ENCODE peak calls at places on chromosome 6, in six cellular contexts. Z is fibroblast of lung, E is heart right ventricle, K is cardiac muscle cell, U is suprapubic skin, G is foreskin fibroblast. O is an unnamed sample.

GRCh38 chr6:98929498-98930060 is 18.2 kb downstream of the FBXL4 start:
- DNase-seq in K (no peak), U (no peak), E (no peak), Z (no peak), G (peak; percentile 55), O (no peak)

GRCh38 chr6:134724653-134725340 is 225.1 kb downstream of the ALDH8A1 start:
- DNase-seq in K (no peak), Z (peak; percentile 83), G (peak; percentile 50), U (no peak), E (peak; percentile 37), O (no peak)

GRCh38 chr6:703562-703961 is 10.6 kb upstream of the EXOC2 start:
- DNase-seq in U (no peak), K (no peak), E (no peak), Z (no peak), G (no peak), O (no peak)

GRCh38 chr6:134436950-134437349 is 119.0 kb upstream of the SGK1 start:
- DNase-seq in K (peak; percentile 55), E (no peak), G (peak; percentile 56), U (no peak), Z (peak; percentile 77), O (no peak)

GRCh38 chr6:114997813-114998292 is 655.0 kb upstream of the HS3ST5 start:
- DNase-seq in Z (no peak), G (no peak), K (no peak), U (no peak), E (no peak), O (no peak)

GRCh38 chr6:154624038-154624599 is 109.1 kb upstream of the SCAF8 start:
- DNase-seq in G (no peak), E (no peak), U (no peak), Z (no peak), K (no peak), O (no peak)

GRCh38 chr6:142728910-142729481 is 216.0 kb downstream of the HIVEP2 start:
- DNase-seq in U (no peak), E (no peak), G (peak; percentile 52), K (peak; percentile 90), Z (peak; percentile 20), O (no peak)

GRCh38 chr6:1552296-1552761 is 57.4 kb upstream of the FOXC1 start:
- DNase-seq in K (peak; percentile 47), U (no peak), Z (peak; percentile 55), E (no peak), G (peak; percentile 61), O (peak; percentile 72)

GRCh38 chr6:118400582-118400981 is 147.5 kb upstream of the PLN start:
- DNase-seq in G (peak; percentile 17), E (no peak), U (no peak), Z (peak; percentile 29), K (peak; percentile 1), O (no peak)

GRCh38 chr6:1202201-1202600 is 109.7 kb upstream of the FOXQ1 start:
- DNase-seq in E (no peak), Z (no peak), G (no peak), K (no peak), U (no peak), O (no peak)

GRCh38 chr6:34068462-34069044 is 77.3 kb downstream of the GRM4 start:
- DNase-seq in E (no peak), K (no peak), G (no peak), U (no peak), Z (no peak), O (no peak)

GRCh38 chr6:72386324-72386723 is 235.5 kb upstream of the KCNQ5 start:
- DNase-seq in Z (peak; percentile 18), E (no peak), K (peak; percentile 78), U (no peak), G (no peak), O (no peak)

GRCh38 chr6:4809999-4810918 is 34.1 kb downstream of the CDYL start:
- DNase-seq in G (peak; percentile 79), Z (peak; percentile 67), K (peak; percentile 43), U (no peak), E (no peak), O (no peak)

GRCh38 chr6:4780360-4780812 is 4.2 kb downstream of the CDYL start:
- DNase-seq in Z (peak; percentile 43), K (peak; percentile 54), U (no peak), G (peak; percentile 55), E (no peak), O (no peak)

GRCh38 chr6:16402501-16402900 is 164.1 kb downstream of the GMPR start:
- DNase-seq in E (no peak), Z (no peak), U (no peak), G (peak; percentile 74), K (peak; percentile 29), O (no peak)

GRCh38 chr6:122719176-122719575 is 60.3 kb upstream of the FABP7 start:
- DNase-seq in U (no peak), K (no peak), E (no peak), Z (no peak), G (no peak), O (no peak)

GRCh38 chr6:168093071-168093505 is 14.1 kb upstream of the FRMD1 start:
- DNase-seq in Z (no peak), U (no peak), K (no peak), G (no peak), E (no peak), O (no peak)

DNA sequence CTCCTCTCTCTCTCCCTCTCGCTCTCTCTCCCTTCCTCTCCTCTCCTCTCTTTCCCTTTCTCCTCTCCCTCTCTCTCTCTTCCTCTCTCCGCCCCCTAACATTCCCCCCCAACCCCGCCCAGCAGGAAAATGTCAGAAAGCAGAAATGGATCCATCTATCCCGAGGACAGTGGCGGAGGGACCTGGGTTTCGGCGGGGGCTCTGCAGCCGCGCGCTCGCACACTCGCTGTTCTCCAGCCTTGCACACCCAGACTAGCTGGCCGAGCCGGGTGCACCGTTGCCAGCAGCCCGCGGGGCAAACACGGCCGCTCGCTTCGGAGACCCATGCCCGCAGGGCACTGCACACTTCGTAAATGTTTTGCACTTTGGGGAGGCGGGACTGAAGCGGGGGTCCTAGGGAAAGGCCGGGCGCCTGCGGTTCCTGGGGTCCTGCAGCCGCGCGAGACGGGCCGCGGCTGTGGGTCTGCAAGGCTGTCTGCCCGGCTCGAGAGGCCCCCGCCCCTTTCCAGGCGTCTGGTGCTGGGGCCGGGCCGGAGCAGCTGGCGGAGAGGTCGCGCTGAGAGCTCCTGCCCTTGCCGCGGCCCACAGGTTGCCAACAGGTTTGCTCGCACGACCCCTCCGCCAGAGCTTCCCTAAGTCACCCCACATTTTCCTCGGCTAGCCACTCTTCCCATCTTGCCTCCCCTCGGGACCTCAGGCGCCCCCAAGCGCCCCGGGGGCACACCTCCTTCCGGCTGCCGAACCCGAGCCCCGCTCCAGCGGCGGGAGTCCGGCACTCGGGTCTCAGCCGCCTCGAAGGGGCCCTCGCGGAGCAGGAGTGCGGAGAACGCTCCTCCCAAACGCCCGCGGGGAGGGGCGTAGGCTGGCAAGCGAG is 818 bp upstream of the MDGA1 start:
- DNase-seq in U (peak; percentile 83), K (peak; percentile 56), E (peak; percentile 24), Z (peak; percentile 53), G (peak; percentile 64), O (peak; percentile 76)
- TF ChIP-seq CTCF in U (no peak), K (no peak), E (no peak), Z (no peak), G (no peak), O (peak; percentile 1)

DNA sequence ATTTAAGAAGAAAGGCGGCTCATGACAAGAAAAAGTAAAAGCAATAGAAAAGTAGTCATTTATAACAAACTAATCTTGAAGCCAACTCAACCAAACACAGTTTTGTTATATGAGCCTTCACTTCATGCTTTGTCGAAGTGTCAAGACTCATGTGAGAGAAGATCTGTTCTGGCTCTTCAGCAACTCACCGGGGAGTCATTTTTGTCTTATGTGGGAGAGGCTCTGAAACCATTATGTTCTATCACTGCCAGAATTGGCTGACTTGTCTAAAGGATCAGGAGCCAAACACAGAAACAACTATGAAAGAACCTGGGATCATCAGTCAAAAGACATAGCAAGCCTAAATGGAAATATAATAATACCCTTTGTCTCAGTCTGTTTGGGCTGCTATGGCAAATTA is 105.2 kb downstream of the CDK19 start:
- DNase-seq in Z (no peak), E (no peak), U (no peak), K (no peak), G (no peak), O (no peak)
- TF ChIP-seq CTCF in Z (no peak), E (no peak), U (no peak), K (no peak), G (no peak), O (no peak)

DNA sequence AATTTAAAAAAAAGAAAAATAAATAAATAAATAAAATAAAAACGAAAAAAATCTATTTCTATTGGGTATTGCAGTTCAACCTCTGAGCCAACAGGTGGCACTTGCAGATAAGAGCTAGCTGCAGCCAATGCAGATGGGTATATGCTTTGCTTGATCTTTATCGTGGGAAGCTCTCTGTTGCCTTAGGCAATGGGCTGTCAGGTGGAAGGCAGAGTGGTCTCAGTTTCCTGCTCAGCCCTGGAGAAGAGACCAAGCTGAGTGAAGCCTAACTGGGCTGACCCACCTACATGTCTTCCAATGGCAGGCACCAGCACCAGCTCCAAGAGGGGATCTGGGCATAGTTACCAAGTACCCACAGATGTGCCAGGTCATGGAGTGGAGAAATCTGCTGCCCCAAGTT is 95.0 kb downstream of the AK9 start:
- DNase-seq in E (no peak), Z (peak; percentile 33), U (no peak), K (peak; percentile 27), G (peak; percentile 68), O (peak; percentile 43)
- TF ChIP-seq CTCF in E (peak; percentile 6), Z (peak; percentile 30), U (no peak), K (peak; percentile 35), G (peak; percentile 42), O (peak; percentile 54)

GRCh38 chr6:82738773-82739172 is 326.9 kb downstream of the UBE3D start:
- DNase-seq in G (no peak), Z (no peak), U (no peak), K (no peak), E (no peak), O (no peak)
- TF ChIP-seq CTCF in G (no peak), Z (no peak), U (no peak), K (no peak), E (no peak), O (no peak)

DNA sequence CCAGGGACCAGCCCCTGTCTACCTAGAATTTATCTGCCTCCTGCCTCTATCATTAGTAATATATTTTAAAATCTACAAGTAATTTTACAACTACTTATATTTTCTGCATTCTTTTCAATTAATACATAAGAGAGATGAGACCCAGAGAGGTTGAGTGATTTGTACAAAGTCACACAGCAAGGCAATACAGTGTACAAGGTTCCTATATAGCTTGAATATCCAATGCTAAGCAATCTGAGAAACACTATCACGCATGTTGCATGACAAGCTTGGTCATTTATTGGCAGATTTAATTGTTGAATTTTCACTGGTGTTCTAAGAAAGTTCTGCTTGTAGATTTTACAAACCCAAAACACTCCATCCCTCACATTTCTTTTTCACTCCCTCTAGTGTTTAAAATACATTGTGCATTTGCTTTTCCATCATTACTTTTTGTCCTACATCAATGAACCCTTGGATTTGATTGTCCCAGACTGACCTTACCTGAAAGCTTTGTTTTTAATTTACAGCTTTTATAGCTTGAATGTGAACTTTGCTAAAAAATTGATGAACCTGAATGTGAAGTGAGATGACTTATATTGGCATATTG is 520.9 kb upstream of the CITED2 start:
- DNase-seq in E (no peak), U (no peak), Z (no peak), K (peak; percentile 25), G (peak; percentile 3), O (no peak)
- TF ChIP-seq CTCF in E (peak; percentile 33), U (no peak), Z (no peak), K (no peak), G (no peak), O (no peak)

DNA sequence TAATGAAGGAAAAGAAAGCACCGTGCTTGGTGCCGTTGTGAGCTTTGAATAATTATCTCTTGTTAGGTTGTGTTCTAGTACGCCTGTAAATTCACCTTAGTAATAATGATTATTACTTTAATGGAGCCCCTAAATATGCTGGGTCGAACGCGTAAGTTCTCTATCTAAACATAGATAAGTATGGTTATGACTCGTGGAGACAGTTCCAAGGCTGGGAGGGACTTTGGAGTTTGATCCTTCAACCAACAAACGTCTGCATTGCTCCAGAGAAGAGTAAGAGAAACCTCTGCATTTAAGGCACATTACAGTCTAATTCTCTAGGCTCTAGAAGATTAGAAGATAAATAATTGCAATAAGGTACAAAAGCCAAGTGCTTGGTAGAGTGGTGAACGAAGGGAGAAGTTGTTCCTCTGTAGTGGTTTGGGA is 514 bp downstream of the ACOT13 start:
- DNase-seq in G (peak; percentile 58), U (no peak), E (peak; percentile 10), Z (no peak), K (peak; percentile 41), O (peak; percentile 12)
- TF ChIP-seq CTCF in G (no peak), U (no peak), E (no peak), Z (no peak), K (no peak), O (no peak)

O was measured in GM13977.